ENCODE peak calls at places on chromosomes 13 and 19, in nine cellular contexts. One of them, this sample, is unnamed.

GRCh38 chr13:100382787-100383186 is 205.8 kb downstream of the GGACT start:
- DNase-seq in thoracic aorta: no peak
- DNase-seq in left lung: no peak
- DNase-seq in Calu3: no peak
- DNase-seq in hepatic stellate cell: peak; percentile 41
- DNase-seq in effector memory CD4-positive, alpha-beta T cell: no peak
- DNase-seq in pulmonary artery endothelial cell: no peak
- DNase-seq in posterior cingulate gyrus: no peak
- DNase-seq in stimulated activated CD4-positive, alpha-beta T cell treated with anti-CD3 and anti-CD28 coated beads, Interleukin-15, amount 100 ng/mL, for 1 hour: no peak
- DNase-seq in this sample: no peak

GRCh38 chr19:36008336-36008978 is at the start of gene SYNE4:
- DNase-seq in thoracic aorta: no peak
- DNase-seq in left lung: peak; percentile 78
- DNase-seq in Calu3: peak; percentile 82
- DNase-seq in hepatic stellate cell: no peak
- DNase-seq in effector memory CD4-positive, alpha-beta T cell: no peak
- DNase-seq in pulmonary artery endothelial cell: no peak
- DNase-seq in posterior cingulate gyrus: no peak
- DNase-seq in stimulated activated CD4-positive, alpha-beta T cell treated with anti-CD3 and anti-CD28 coated beads, Interleukin-15, amount 100 ng/mL, for 1 hour: no peak
- DNase-seq in this sample: no peak

GRCh38 chr13:73720216-73720840 is 413.9 kb downstream of the KLF12 start:
- DNase-seq in thoracic aorta: no peak
- DNase-seq in left lung: no peak
- DNase-seq in Calu3: no peak
- DNase-seq in hepatic stellate cell: no peak
- DNase-seq in effector memory CD4-positive, alpha-beta T cell: no peak
- DNase-seq in pulmonary artery endothelial cell: no peak
- DNase-seq in posterior cingulate gyrus: no peak
- DNase-seq in stimulated activated CD4-positive, alpha-beta T cell treated with anti-CD3 and anti-CD28 coated beads, Interleukin-15, amount 100 ng/mL, for 1 hour: no peak
- DNase-seq in this sample: no peak

GRCh38 chr13:98202026-98202425 is 25.0 kb upstream of the RNF113B start:
- DNase-seq in thoracic aorta: no peak
- DNase-seq in left lung: no peak
- DNase-seq in Calu3: no peak
- DNase-seq in hepatic stellate cell: no peak
- DNase-seq in effector memory CD4-positive, alpha-beta T cell: no peak
- DNase-seq in pulmonary artery endothelial cell: no peak
- DNase-seq in posterior cingulate gyrus: no peak
- DNase-seq in stimulated activated CD4-positive, alpha-beta T cell treated with anti-CD3 and anti-CD28 coated beads, Interleukin-15, amount 100 ng/mL, for 1 hour: no peak
- DNase-seq in this sample: no peak

GRCh38 chr19:16041571-16042386 is 34.5 kb upstream of the TPM4 start:
- DNase-seq in thoracic aorta: peak; percentile 45
- DNase-seq in left lung: peak; percentile 81
- DNase-seq in Calu3: peak; percentile 85
- DNase-seq in hepatic stellate cell: peak; percentile 92
- DNase-seq in effector memory CD4-positive, alpha-beta T cell: peak; percentile 45
- DNase-seq in pulmonary artery endothelial cell: no peak
- DNase-seq in posterior cingulate gyrus: peak; percentile 64
- DNase-seq in stimulated activated CD4-positive, alpha-beta T cell treated with anti-CD3 and anti-CD28 coated beads, Interleukin-15, amount 100 ng/mL, for 1 hour: peak; percentile 71
- DNase-seq in this sample: peak; percentile 65

GRCh38 chr13:36745436-36745835 is 71.6 kb downstream of the SERTM1 start:
- DNase-seq in thoracic aorta: no peak
- DNase-seq in left lung: no peak
- DNase-seq in Calu3: no peak
- DNase-seq in hepatic stellate cell: no peak
- DNase-seq in effector memory CD4-positive, alpha-beta T cell: no peak
- DNase-seq in pulmonary artery endothelial cell: no peak
- DNase-seq in posterior cingulate gyrus: no peak
- DNase-seq in stimulated activated CD4-positive, alpha-beta T cell treated with anti-CD3 and anti-CD28 coated beads, Interleukin-15, amount 100 ng/mL, for 1 hour: no peak
- DNase-seq in this sample: no peak

GRCh38 chr19:3282155-3282554 is 57.7 kb downstream of the CELF5 start:
- DNase-seq in thoracic aorta: no peak
- DNase-seq in left lung: no peak
- DNase-seq in Calu3: no peak
- DNase-seq in hepatic stellate cell: no peak
- DNase-seq in effector memory CD4-positive, alpha-beta T cell: no peak
- DNase-seq in pulmonary artery endothelial cell: no peak
- DNase-seq in posterior cingulate gyrus: no peak
- DNase-seq in stimulated activated CD4-positive, alpha-beta T cell treated with anti-CD3 and anti-CD28 coated beads, Interleukin-15, amount 100 ng/mL, for 1 hour: no peak
- DNase-seq in this sample: no peak

GRCh38 chr19:2170219-2170618 is 6.5 kb downstream of the DOT1L start:
- DNase-seq in thoracic aorta: no peak
- DNase-seq in left lung: no peak
- DNase-seq in Calu3: no peak
- DNase-seq in hepatic stellate cell: no peak
- DNase-seq in effector memory CD4-positive, alpha-beta T cell: no peak
- DNase-seq in pulmonary artery endothelial cell: no peak
- DNase-seq in posterior cingulate gyrus: no peak
- DNase-seq in stimulated activated CD4-positive, alpha-beta T cell treated with anti-CD3 and anti-CD28 coated beads, Interleukin-15, amount 100 ng/mL, for 1 hour: no peak
- DNase-seq in this sample: no peak

GRCh38 chr13:35791191-35791902 is 314.9 kb upstream of the MAB21L1 start:
- DNase-seq in thoracic aorta: no peak
- DNase-seq in left lung: no peak
- DNase-seq in Calu3: no peak
- DNase-seq in hepatic stellate cell: no peak
- DNase-seq in effector memory CD4-positive, alpha-beta T cell: no peak
- DNase-seq in pulmonary artery endothelial cell: no peak
- DNase-seq in posterior cingulate gyrus: no peak
- DNase-seq in stimulated activated CD4-positive, alpha-beta T cell treated with anti-CD3 and anti-CD28 coated beads, Interleukin-15, amount 100 ng/mL, for 1 hour: no peak
- DNase-seq in this sample: no peak

GRCh38 chr13:35966024-35966423 is 165.2 kb downstream of the DCLK1 start:
- DNase-seq in thoracic aorta: no peak
- DNase-seq in left lung: no peak
- DNase-seq in Calu3: no peak
- DNase-seq in hepatic stellate cell: no peak
- DNase-seq in effector memory CD4-positive, alpha-beta T cell: no peak
- DNase-seq in pulmonary artery endothelial cell: no peak
- DNase-seq in posterior cingulate gyrus: no peak
- DNase-seq in stimulated activated CD4-positive, alpha-beta T cell treated with anti-CD3 and anti-CD28 coated beads, Interleukin-15, amount 100 ng/mL, for 1 hour: no peak
- DNase-seq in this sample: no peak

GRCh38 chr13:30972888-30973377 is 40.5 kb downstream of the TEX26 start:
- DNase-seq in thoracic aorta: no peak
- DNase-seq in left lung: no peak
- DNase-seq in Calu3: peak; percentile 24
- DNase-seq in hepatic stellate cell: no peak
- DNase-seq in effector memory CD4-positive, alpha-beta T cell: no peak
- DNase-seq in pulmonary artery endothelial cell: no peak
- DNase-seq in posterior cingulate gyrus: no peak
- DNase-seq in stimulated activated CD4-positive, alpha-beta T cell treated with anti-CD3 and anti-CD28 coated beads, Interleukin-15, amount 100 ng/mL, for 1 hour: no peak
- DNase-seq in this sample: no peak

This sample was measured in GM18507.